ENCODE peak calls at places on chromosomes 1 and 21, in four cellular contexts. One of them, this sample, is unnamed.

GRCh38 chr1:155250246-155250632 is 5.0 kb downstream of the ENTREP3 start:
- DNase-seq in iPS-NIHi11: no peak
- DNase-seq in NB4: no peak
- DNase-seq in iPS DF 6.9: no peak
- DNase-seq in this sample: no peak

GRCh38 chr21:34724857-34725195 is 56.0 kb downstream of the CLIC6 start:
- DNase-seq in iPS-NIHi11: no peak
- DNase-seq in NB4: no peak
- DNase-seq in iPS DF 6.9: no peak
- DNase-seq in this sample: peak; percentile 44

GRCh38 chr1:172906778-172907592 is 143.8 kb downstream of the TNFSF18 start:
- DNase-seq in iPS-NIHi11: no peak
- DNase-seq in NB4: peak; percentile 41
- DNase-seq in iPS DF 6.9: no peak
- DNase-seq in this sample: peak; percentile 92

GRCh38 chr21:32599146-32599925 is 12.8 kb downstream of the CFAP298 start:
- DNase-seq in iPS-NIHi11: no peak
- DNase-seq in NB4: no peak
- DNase-seq in iPS DF 6.9: no peak
- DNase-seq in this sample: no peak

GRCh38 chr1:10121688-10122087 is 88.7 kb upstream of the KIF1B start:
- DNase-seq in iPS-NIHi11: no peak
- DNase-seq in NB4: no peak
- DNase-seq in iPS DF 6.9: no peak
- DNase-seq in this sample: no peak

GRCh38 chr1:22731924-22732522 is 21.4 kb downstream of the EPHB2 start:
- DNase-seq in iPS-NIHi11: no peak
- DNase-seq in NB4: peak; percentile 28
- DNase-seq in iPS DF 6.9: no peak
- DNase-seq in this sample: peak; percentile 60

GRCh38 chr1:207853372-207853757 is 57.6 kb downstream of the CD34 start:
- DNase-seq in iPS-NIHi11: no peak
- DNase-seq in NB4: no peak
- DNase-seq in iPS DF 6.9: no peak
- DNase-seq in this sample: no peak

GRCh38 chr1:2474104-2474787 is 1.8 kb upstream of the PLCH2 start:
- DNase-seq in iPS-NIHi11: peak; percentile 62
- DNase-seq in NB4: no peak
- DNase-seq in iPS DF 6.9: no peak
- DNase-seq in this sample: no peak

GRCh38 chr1:211206981-211207380 is 52.2 kb upstream of the RCOR3 start:
- DNase-seq in iPS-NIHi11: no peak
- DNase-seq in NB4: no peak
- DNase-seq in iPS DF 6.9: no peak
- DNase-seq in this sample: no peak

GRCh38 chr1:119968068-119968492 is 71.8 kb upstream of the ADAM30 start:
- DNase-seq in iPS-NIHi11: peak; percentile 67
- DNase-seq in NB4: peak; percentile 69
- DNase-seq in iPS DF 6.9: peak; percentile 43
- DNase-seq in this sample: peak; percentile 71

GRCh38 chr1:38486115-38486514 is 373.5 kb downstream of the RRAGC start:
- DNase-seq in iPS-NIHi11: no peak
- DNase-seq in NB4: no peak
- DNase-seq in iPS DF 6.9: no peak
- DNase-seq in this sample: no peak

GRCh38 chr1:53589043-53589887 is 130.1 kb downstream of the DMRTB1 start:
- DNase-seq in iPS-NIHi11: peak; percentile 4
- DNase-seq in NB4: no peak
- DNase-seq in iPS DF 6.9: no peak
- DNase-seq in this sample: no peak

GRCh38 chr1:29352719-29353420 is 116.5 kb downstream of the PTPRU start:
- DNase-seq in iPS-NIHi11: no peak
- DNase-seq in NB4: no peak
- DNase-seq in iPS DF 6.9: no peak
- DNase-seq in this sample: no peak

GRCh38 chr1:155127672-155128468 is at the start of gene EFNA1:
- DNase-seq in iPS-NIHi11: peak; percentile 68
- DNase-seq in NB4: peak; percentile 47
- DNase-seq in iPS DF 6.9: no peak
- DNase-seq in this sample: peak; percentile 65